ENCODE peak calls at places on chromosomes 4 and X, in seven cellular contexts. H is IMR-90; D is mammary epithelial cell; M is CD8-positive, alpha-beta T cell; A is bronchial epithelial cell; N is HCT116; B is ovary. S is an unnamed sample.

GRCh38 chrX:133538148-133538547 is 122.9 kb upstream of the GPC4 start:
- DNase-seq in H (no peak), D (no peak), M (no peak), A (no peak), N (no peak), B (no peak), S (no peak)

GRCh38 chrX:39418132-39418935 is 617.1 kb downstream of the MID1IP1 start:
- DNase-seq in H (no peak), D (no peak), M (no peak), A (no peak), N (no peak), B (peak), S (no peak)

GRCh38 chr4:135277116-135277979 is 1075.8 kb upstream of the PABPC4L start:
- DNase-seq in H (peak), D (no peak), M (no peak), A (no peak), N (no peak), B (no peak), S (peak)

GRCh38 chrX:109294097-109294815 is 187.6 kb downstream of the GUCY2F start:
- DNase-seq in H (no peak), D (peak), M (no peak), A (peak), N (no peak), B (no peak), S (peak)

GRCh38 chr4:120770897-120771296 is 151.6 kb downstream of the PRDM5 start:
- DNase-seq in H (no peak), D (no peak), M (no peak), A (no peak), N (no peak), B (no peak), S (no peak)

GRCh38 chrX:1392376-1393130 is 640 bp upstream of the SLC25A6 start:
- DNase-seq in H (peak), D (peak), M (no peak), A (peak), N (no peak), B (no peak), S (peak)

GRCh38 chr4:27040351-27040750 is 179.7 kb downstream of the STIM2 start:
- DNase-seq in H (no peak), D (no peak), M (no peak), A (no peak), N (no peak), B (no peak), S (no peak)

GRCh38 chrX:148412006-148412405 is 88.4 kb upstream of the AFF2 start:
- DNase-seq in H (no peak), D (peak), M (no peak), A (peak), N (no peak), B (no peak), S (peak)

GRCh38 chr4:183155450-183156184 is 56.6 kb downstream of the WWC2 start:
- DNase-seq in H (no peak), D (no peak), M (no peak), A (no peak), N (no peak), B (no peak), S (no peak)

GRCh38 chrX:21883258-21883657 is 27.5 kb downstream of the YY2 start:
- DNase-seq in H (no peak), D (no peak), M (no peak), A (no peak), N (no peak), B (no peak), S (no peak)

GRCh38 chr4:88017516-88018302 is 10.3 kb downstream of the PKD2 start:
- DNase-seq in H (peak), D (peak), M (no peak), A (peak), N (no peak), B (no peak), S (peak)

GRCh38 chr4:122827258-122827887 is 742 bp downstream of the FGF2 start:
- DNase-seq in H (peak), D (peak), M (no peak), A (no peak), N (no peak), B (peak), S (no peak)

GRCh38 chr4:184913356-184914143 is 87.8 kb upstream of the ACSL1 start:
- DNase-seq in H (no peak), D (no peak), M (no peak), A (no peak), N (no peak), B (no peak), S (no peak)

GRCh38 chr4:6912412-6912811 is 2.8 kb downstream of the TBC1D14 start:
- DNase-seq in H (no peak), D (no peak), M (no peak), A (no peak), N (no peak), B (no peak), S (no peak)

GRCh38 chr4:6909113-6909969 is at the start of gene TBC1D14:
- DNase-seq in H (peak), D (peak), M (peak), A (peak), N (peak), B (peak), S (peak)

GRCh38 chr4:6909970-6910339 is 329 bp downstream of the TBC1D14 start:
- DNase-seq in H (no peak), D (no peak), M (no peak), A (no peak), N (no peak), B (peak), S (peak)

GRCh38 chr4:6910340-6910959 is 824 bp downstream of the TBC1D14 start:
- DNase-seq in H (no peak), D (no peak), M (no peak), A (no peak), N (no peak), B (no peak), S (no peak)

GRCh38 chr4:6910960-6911874 is 1.6 kb downstream of the TBC1D14 start:
- DNase-seq in H (no peak), D (no peak), M (no peak), A (no peak), N (no peak), B (no peak), S (no peak)
- H3K4me3 ChIP-seq in H (peak), D (no peak), M (peak), A (no peak), N (peak), B (peak), S (peak)

DNA sequence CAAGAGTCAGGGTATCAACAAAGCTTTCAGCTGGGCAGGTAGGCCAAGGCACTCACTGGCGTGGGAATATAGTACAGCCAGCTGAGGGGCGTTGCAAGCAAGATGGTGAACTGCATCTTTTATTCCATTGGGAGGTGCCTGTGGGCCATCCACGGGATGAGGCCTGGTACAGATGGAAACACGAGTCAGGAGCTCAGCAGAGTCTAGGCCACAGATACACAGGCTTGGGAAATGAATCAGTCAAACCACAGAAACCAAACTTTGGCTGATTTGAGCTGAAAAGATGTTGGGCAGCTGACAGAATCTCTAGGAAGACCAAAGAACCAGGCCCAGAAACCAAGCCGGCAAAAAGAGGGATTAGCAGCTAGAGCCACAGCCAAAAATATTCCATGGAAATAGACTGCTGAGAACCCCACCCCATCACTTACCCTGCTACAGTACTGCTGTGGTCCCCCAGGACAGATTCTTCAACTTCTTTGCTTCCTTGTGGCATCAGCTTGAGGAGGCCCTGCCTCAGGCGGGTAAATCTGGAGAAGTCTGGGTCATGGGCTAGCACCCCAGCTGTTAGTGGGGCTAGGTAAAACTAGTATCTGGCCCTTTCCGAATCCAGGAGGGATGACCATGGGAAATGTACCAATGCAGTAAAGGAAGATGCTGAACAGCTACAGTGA is 75.4 kb downstream of the TMEM131L start:
- DNase-seq in H (peak), D (peak), M (no peak), A (peak), N (no peak), B (no peak), S (no peak)
- TF ChIP-seq CTCF in H (peak), D (no peak), M (no peak), A (no peak), N (no peak), B (no peak), S (no peak)

DNA sequence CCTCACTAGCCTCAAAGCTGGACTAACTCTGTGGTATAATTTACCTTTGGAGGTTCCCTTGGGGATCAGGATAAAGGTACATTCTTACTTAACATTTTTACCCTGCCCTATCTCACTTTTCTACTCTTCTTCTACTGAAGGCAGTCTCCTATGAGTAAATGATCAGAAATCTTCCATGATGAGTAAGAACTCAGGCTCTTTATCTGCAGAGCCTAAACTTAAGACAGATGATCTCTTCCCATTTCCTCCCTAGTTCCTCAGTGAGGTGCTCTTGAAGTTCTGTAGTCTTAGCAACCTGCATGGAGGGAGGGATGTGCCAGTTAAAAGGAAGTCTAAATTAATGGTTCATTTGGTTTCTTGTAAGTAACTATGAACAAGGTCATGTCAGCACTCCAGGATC is 295.7 kb downstream of the SLC7A11 start:
- DNase-seq in H (peak), D (peak), M (no peak), A (peak), N (no peak), B (no peak), S (peak)
- H3K4me3 ChIP-seq in H (no peak), D (no peak), M (no peak), A (no peak), N (no peak), B (no peak), S (no peak)

DNA sequence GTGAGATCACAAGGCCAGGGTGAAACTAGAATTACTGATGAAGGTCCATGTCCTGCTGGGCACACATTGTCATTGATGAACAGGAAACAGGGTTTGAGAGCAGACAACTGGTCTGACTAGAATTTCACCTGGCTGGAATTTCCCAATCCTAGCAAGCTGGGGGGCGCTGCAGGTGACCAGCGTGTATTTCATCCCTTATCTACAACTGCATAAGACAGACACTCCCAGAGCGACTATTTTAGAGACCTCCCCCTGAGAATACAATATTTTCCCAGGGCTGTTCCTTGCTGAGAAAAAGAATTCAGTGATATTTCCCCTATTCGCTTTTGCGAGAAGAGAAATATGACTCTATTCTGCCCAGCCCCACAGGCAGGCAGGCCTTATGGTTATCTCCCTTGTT is 432.6 kb upstream of the GALNT7 start:
- DNase-seq in H (no peak), D (no peak), M (no peak), A (no peak), N (no peak), B (no peak), S (no peak)
- TF ChIP-seq CTCF in H (no peak), D (no peak), M (no peak), A (no peak), N (no peak), B (no peak), S (no peak)